ENCODE peak calls at places on chromosomes 12 and 14, in seven cellular contexts. A is GM12878, Y is HCT116, W is SK-N-SH, K is K562, T is H1, F is HepG2. I is an unnamed sample.

GRCh38 chr12:54725233-54725843 is 77.2 kb upstream of the DCD start:
- DNase-seq in Y (peak), F (peak), T (no peak), A (no peak), W (no peak), K (no peak), I (peak)

GRCh38 chr14:75127903-75128595 is 1.2 kb upstream of the NEK9 start:
- DNase-seq in T (no peak), K (no peak), F (peak), W (peak), A (no peak), Y (no peak), I (no peak)

GRCh38 chr12:19129121-19129485 is 430 bp upstream of the PLEKHA5 start:
- DNase-seq in Y (peak), T (no peak), F (no peak), W (no peak), A (no peak), K (no peak), I (no peak)

GRCh38 chr12:3332190-3332589 is 158.8 kb upstream of the PRMT8 start:
- DNase-seq in W (no peak), A (no peak), T (no peak), K (no peak), F (no peak), Y (no peak), I (no peak)

GRCh38 chr12:70467908-70468733 is 102.0 kb downstream of the KCNMB4 start:
- DNase-seq in A (no peak), T (no peak), F (peak), Y (peak), W (no peak), K (no peak), I (no peak)

GRCh38 chr12:97323154-97323553 is 139.4 kb upstream of the RMST start:
- DNase-seq in A (no peak), F (no peak), T (no peak), K (no peak), W (no peak), Y (no peak), I (no peak)

GRCh38 chr14:52175982-52176502 is 91.5 kb upstream of the PTGDR start:
- DNase-seq in T (no peak), K (no peak), Y (no peak), W (no peak), F (no peak), A (peak), I (no peak)

GRCh38 chr14:58813745-58814144 is 176.0 kb downstream of the DACT1 start:
- DNase-seq in F (peak), T (no peak), K (no peak), Y (no peak), A (no peak), W (no peak), I (no peak)

GRCh38 chr12:105706321-105706972 is 376.0 kb downstream of the C12orf75 start:
- DNase-seq in Y (no peak), T (peak), W (no peak), K (no peak), A (no peak), F (no peak), I (no peak)

GRCh38 chr12:93136243-93137015 is 207.3 kb upstream of the EEA1 start:
- DNase-seq in K (no peak), A (no peak), Y (no peak), F (peak), W (no peak), T (no peak), I (no peak)

GRCh38 chr12:95351745-95352144 is 122.2 kb upstream of the METAP2 start:
- DNase-seq in K (no peak), T (no peak), Y (no peak), A (no peak), W (no peak), F (peak), I (peak)

GRCh38 chr12:61870658-61871559 is 389.3 kb upstream of the USP15 start:
- DNase-seq in T (no peak), W (no peak), K (no peak), F (no peak), A (no peak), Y (no peak), I (no peak)

GRCh38 chr14:101048766-101049165 is 145.2 kb upstream of the RTL1 start:
- DNase-seq in K (no peak), F (no peak), T (no peak), Y (no peak), W (no peak), A (no peak), I (no peak)

GRCh38 chr12:91226-91625 is 24.7 kb downstream of the IQSEC3 start:
- DNase-seq in A (no peak), K (no peak), T (no peak), W (no peak), Y (no peak), F (no peak), I (no peak)

GRCh38 chr14:104634031-104634760 is 29.6 kb upstream of the TMEM179 start:
- DNase-seq in Y (no peak), W (peak), T (no peak), K (no peak), F (no peak), A (no peak), I (no peak)

GRCh38 chr12:27534765-27535161 is 10.8 kb downstream of the PPFIBP1 start:
- DNase-seq in T (no peak), K (no peak), W (no peak), Y (no peak), A (no peak), F (no peak), I (no peak)

DNA sequence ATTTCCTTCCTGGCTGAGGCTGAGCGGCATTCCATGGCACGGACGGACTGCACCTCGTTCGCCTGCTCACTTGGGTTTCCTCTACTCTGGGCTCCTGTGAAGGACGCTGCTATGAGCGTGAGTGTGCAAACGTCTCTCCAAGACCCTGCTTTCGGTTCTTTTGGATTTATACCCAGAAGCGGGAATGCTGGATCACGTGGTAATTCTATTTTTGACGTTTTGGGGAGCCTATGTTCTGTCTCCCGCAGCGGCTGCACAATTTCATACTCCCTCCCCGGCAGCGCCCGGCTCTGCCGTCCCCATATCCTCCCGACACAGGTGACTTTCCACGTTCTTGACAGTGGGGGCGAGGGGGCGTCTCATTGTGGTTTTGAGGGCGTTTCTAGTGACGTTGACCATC is 20.6 kb downstream of the MMP17 start:
- DNase-seq in T (no peak), F (no peak), W (no peak), K (no peak), A (no peak), Y (no peak), I (no peak)
- TF ChIP-seq JUND in T (no peak), F (no peak), W (no peak), K (no peak), A (no peak), Y (no peak), I (no peak)

DNA sequence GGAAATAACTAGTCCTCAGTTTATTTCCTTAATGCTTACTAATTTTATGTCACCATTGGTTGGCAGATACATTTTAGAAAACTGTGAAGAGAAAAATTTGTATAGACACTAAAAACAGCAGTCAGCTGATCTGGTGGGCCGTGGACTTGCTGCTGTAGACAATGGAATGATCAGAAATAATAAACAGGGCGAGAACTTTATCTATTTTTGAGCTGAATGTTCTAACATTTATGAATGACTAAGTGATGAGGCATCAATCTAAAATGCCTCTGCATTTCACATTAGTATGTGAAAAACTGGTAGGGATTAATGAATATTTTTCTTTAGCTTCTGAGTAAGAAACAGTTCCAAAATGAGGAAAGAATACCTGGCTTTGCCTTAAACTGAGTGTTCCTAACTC is 24.8 kb upstream of the PKP2 start:
- DNase-seq in T (no peak), Y (no peak), F (no peak), A (no peak), W (no peak), K (no peak), I (no peak)
- TF ChIP-seq JUND in T (no peak), Y (no peak), F (no peak), A (no peak), W (no peak), K (no peak), I (no peak)

GRCh38 chr12:13961983-13962382 is 19.4 kb downstream of the GRIN2B start:
- DNase-seq in A (no peak), Y (no peak), W (no peak), T (no peak), F (no peak), K (no peak), I (no peak)

GRCh38 chr12:13962699-13963098 is 18.7 kb downstream of the GRIN2B start:
- DNase-seq in A (no peak), K (peak), F (peak), Y (peak), T (no peak), W (peak), I (no peak)

GRCh38 chr12:13959131-13959734 is 22.2 kb downstream of the GRIN2B start:
- DNase-seq in K (no peak), W (no peak), Y (no peak), T (no peak), F (no peak), A (no peak), I (no peak)

GRCh38 chr12:13968281-13968680 is 13.1 kb downstream of the GRIN2B start:
- DNase-seq in F (no peak), W (no peak), K (no peak), T (no peak), A (no peak), Y (no peak), I (no peak)

DNA sequence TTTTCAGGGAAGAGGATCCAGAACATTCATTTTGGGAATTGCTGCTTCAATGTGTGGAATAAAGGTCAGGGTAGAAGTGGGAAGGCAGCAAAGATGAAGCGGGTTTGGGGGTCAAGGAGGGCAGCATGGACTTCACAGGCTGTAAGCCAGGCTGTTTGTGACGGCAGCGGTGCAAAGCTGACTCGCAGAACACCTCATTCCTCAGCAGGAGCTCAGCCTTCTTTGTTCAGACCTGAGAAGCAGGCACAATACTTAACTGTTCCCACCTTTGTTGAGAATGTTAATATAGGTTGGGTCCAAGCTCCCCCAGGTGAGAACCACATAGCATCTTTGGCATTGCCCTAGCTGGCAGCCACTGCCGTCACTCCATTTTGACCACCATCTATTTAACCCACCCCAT is 16.7 kb downstream of the GRIN2B start:
- DNase-seq in Y (no peak), T (no peak), W (no peak), K (no peak), F (no peak), A (no peak), I (no peak)
- TF ChIP-seq JUND in Y (no peak), T (no peak), W (no peak), K (no peak), F (no peak), A (no peak), I (no peak)

GRCh38 chr14:65132855-65133254 is 30.5 kb upstream of the MAX start:
- DNase-seq in Y (no peak), A (no peak), K (no peak), W (no peak), F (peak), T (no peak), I (no peak)

GRCh38 chr14:65141523-65141922 is 39.2 kb upstream of the MAX start:
- DNase-seq in K (no peak), A (no peak), F (no peak), Y (no peak), T (no peak), W (no peak), I (no peak)

GRCh38 chr14:65134651-65135579 is 32.6 kb upstream of the MAX start:
- DNase-seq in Y (no peak), F (no peak), W (no peak), K (no peak), T (no peak), A (no peak), I (no peak)

GRCh38 chr14:65142429-65142828 is 40.1 kb upstream of the MAX start:
- DNase-seq in T (no peak), W (no peak), K (no peak), A (no peak), F (no peak), Y (no peak), I (no peak)

GRCh38 chr14:65137648-65138317 is 35.5 kb upstream of the MAX start:
- DNase-seq in T (no peak), A (no peak), Y (no peak), W (no peak), K (no peak), F (no peak), I (no peak)
- TF ChIP-seq JUND in T (no peak), A (no peak), Y (no peak), W (no peak), K (no peak), F (no peak), I (no peak)

DNA sequence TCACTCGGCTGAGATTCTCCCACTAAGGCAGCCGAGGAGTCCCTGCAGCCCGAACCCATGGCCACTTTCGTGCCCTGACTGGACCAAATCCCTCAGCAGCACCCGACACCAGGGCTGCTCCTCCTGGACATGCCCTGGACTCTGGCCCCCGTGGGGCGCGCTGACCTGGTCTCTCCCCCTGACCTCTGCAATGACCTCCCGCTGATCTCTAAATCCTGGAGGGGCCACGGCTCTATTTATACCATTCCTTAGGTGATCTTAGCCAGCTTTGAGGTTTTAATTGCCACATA is 148.4 kb downstream of the PIWIL1 start:
- DNase-seq in K (no peak), A (no peak), T (no peak), F (no peak), W (no peak), Y (no peak), I (no peak)
- TF ChIP-seq JUND in K (no peak), A (no peak), T (no peak), F (no peak), W (no peak), Y (no peak), I (no peak)

GRCh38 chr14:82362452-82362851 is 828.8 kb upstream of the SEL1L start:
- DNase-seq in K (no peak), A (no peak), T (no peak), W (no peak), F (no peak), Y (no peak), I (no peak)

DNA sequence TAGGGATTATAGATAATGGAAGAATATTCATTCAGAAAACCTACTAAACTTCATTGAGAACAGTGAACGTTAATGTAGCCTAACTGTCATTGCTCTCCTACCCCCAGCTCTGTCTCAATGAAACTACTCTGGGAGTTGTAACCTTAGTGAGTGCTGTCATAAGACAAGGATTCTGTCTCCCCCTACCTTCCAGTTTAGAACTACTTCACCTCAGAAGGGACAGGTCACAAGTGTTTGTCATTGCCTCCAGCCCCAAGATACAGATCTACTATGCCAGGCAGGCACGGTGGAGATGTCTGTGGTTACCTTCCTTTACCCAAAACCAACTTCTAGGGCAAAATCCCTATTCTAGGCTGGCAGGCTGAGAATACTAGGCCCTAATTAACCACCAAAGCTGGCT is 833.1 kb upstream of the SEL1L start:
- DNase-seq in K (no peak), Y (no peak), F (no peak), W (no peak), T (no peak), A (no peak), I (peak)
- TF ChIP-seq JUND in K (no peak), Y (no peak), F (no peak), W (no peak), T (no peak), A (no peak), I (no peak)

DNA sequence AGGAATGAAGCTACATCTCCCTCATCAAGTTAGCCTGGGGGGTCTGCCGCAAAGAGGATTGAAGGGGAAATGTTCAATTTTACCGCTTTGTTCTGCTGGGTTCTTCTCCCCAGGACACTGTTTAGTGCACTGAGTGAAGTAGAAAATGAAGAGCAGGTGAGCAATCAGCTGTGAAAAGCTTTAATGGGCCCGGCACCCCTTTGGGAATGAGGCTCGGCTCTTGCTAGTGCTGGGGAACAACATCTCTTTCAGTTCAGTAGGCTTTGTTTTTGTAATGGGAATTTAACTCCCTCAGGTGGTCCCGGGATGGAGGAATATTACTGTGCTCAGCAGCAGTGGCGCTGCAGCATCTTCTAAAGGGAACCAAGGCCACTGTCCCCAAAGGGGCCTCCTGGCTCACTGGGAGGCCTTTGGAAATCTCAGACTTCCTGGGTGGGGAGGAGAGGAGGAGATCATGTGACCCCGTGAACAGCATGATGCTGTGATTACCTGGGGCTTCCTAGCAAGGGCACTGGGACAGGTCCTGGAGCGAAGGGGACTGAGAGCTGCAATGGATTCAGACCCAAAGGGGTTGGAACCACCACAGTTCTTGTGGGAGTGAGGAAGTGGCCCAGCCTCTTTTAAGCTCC is 85.2 kb upstream of the MAX start:
- DNase-seq in Y (no peak), W (no peak), T (peak), A (no peak), K (no peak), F (no peak), I (no peak)
- TF ChIP-seq JUND in Y (no peak), W (no peak), T (no peak), A (no peak), K (no peak), F (no peak), I (no peak)

GRCh38 chr14:95814363-95815225 is 62.0 kb upstream of the TUNAR start:
- DNase-seq in K (no peak), Y (no peak), T (no peak), A (no peak), W (no peak), F (no peak), I (no peak)
- TF ChIP-seq JUND in K (no peak), Y (no peak), T (no peak), A (no peak), W (no peak), F (no peak), I (no peak)

GRCh38 chr12:58453306-58453705 is 467.0 kb downstream of the LRIG3 start:
- DNase-seq in K (no peak), A (no peak), T (no peak), F (no peak), Y (no peak), W (no peak), I (no peak)

GRCh38 chr12:58458093-58458492 is 462.2 kb downstream of the LRIG3 start:
- DNase-seq in K (no peak), F (no peak), Y (no peak), A (no peak), T (no peak), W (no peak), I (no peak)

GRCh38 chr12:58455146-58455545 is 465.2 kb downstream of the LRIG3 start:
- DNase-seq in K (no peak), F (no peak), A (no peak), W (no peak), T (no peak), Y (no peak), I (no peak)

GRCh38 chr12:58463050-58463449 is 457.3 kb downstream of the LRIG3 start:
- DNase-seq in K (no peak), A (no peak), T (no peak), F (no peak), W (no peak), Y (no peak), I (no peak)

DNA sequence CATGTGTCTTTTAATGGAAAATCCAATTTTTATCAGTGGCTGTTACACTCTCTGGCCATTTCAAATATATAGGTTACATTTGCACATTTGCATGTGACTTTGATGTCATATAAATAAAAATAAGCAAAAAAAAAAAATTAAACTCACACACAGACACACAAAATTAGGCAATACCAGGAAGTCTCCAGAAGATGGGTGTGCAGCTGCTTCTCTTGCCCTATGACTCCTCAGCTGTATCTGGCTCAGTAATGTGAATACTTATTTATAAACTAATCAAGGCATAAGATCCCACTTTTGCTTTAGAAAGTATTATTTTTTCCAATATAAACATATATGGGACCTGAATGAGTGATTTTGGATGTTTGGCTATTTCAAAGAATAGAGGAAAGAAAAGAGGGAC is 461.1 kb downstream of the LRIG3 start:
- DNase-seq in A (no peak), Y (no peak), K (no peak), F (no peak), T (no peak), W (no peak), I (no peak)
- TF ChIP-seq JUND in A (no peak), Y (no peak), K (no peak), F (no peak), T (no peak), W (no peak), I (no peak)

I was measured in T47D.